ENCODE peak calls at places on chromosomes 1 and 21, in six cellular contexts. A is A549, V is endothelial cell of umbilical vein, Y is K562, S is GM12878, D is HepG2. F is an unnamed sample.

GRCh38 chr1:14648931-14649860 is 50.7 kb downstream of the KAZN start:
- DNase-seq in A (no peak), V (no peak), Y (no peak), S (no peak), D (no peak), F (no peak)

GRCh38 chr21:26795866-26796329 is 49.3 kb downstream of the ADAMTS1 start:
- DNase-seq in A (peak), V (peak), Y (no peak), S (no peak), D (no peak), F (no peak)

GRCh38 chr1:73862343-73862742 is 335.6 kb downstream of the LRRIQ3 start:
- DNase-seq in A (no peak), V (no peak), Y (no peak), S (no peak), D (no peak), F (no peak)

GRCh38 chr21:17742181-17742580 is 77.0 kb downstream of the C21orf91 start:
- DNase-seq in A (no peak), V (no peak), Y (no peak), S (no peak), D (no peak), F (no peak)

GRCh38 chr21:46066843-46067331 is 31.0 kb upstream of the COL6A2 start:
- DNase-seq in A (no peak), V (no peak), Y (no peak), S (no peak), D (no peak), F (no peak)

GRCh38 chr1:157646144-157646543 is 48.3 kb upstream of the FCRL4 start:
- DNase-seq in A (no peak), V (no peak), Y (no peak), S (no peak), D (no peak), F (peak)

GRCh38 chr1:30743584-30744059 is 14.0 kb downstream of the LAPTM5 start:
- DNase-seq in A (no peak), V (peak), Y (no peak), S (peak), D (no peak), F (no peak)

GRCh38 chr21:38166214-38166547 is 90.6 kb upstream of the KCNJ15 start:
- DNase-seq in A (no peak), V (no peak), Y (no peak), S (no peak), D (no peak), F (no peak)

GRCh38 chr1:25958475-25958874 is 39.4 kb downstream of the PAFAH2 start:
- DNase-seq in A (no peak), V (peak), Y (no peak), S (no peak), D (no peak), F (peak)

GRCh38 chr1:8218351-8219092 is 99.4 kb upstream of the SLC45A1 start:
- DNase-seq in A (no peak), V (no peak), Y (no peak), S (no peak), D (no peak), F (peak)

GRCh38 chr21:44568667-44569556 is 4.6 kb upstream of the KRTAP10-4 start:
- DNase-seq in A (no peak), V (no peak), Y (peak), S (no peak), D (no peak), F (no peak)

GRCh38 chr1:57195436-57195941 is 228.4 kb downstream of the DAB1 start:
- DNase-seq in A (no peak), V (no peak), Y (no peak), S (no peak), D (no peak), F (no peak)

GRCh38 chr1:85225624-85226380 is 25.0 kb upstream of the SYDE2 start:
- DNase-seq in A (no peak), V (no peak), Y (no peak), S (no peak), D (no peak), F (no peak)

DNA sequence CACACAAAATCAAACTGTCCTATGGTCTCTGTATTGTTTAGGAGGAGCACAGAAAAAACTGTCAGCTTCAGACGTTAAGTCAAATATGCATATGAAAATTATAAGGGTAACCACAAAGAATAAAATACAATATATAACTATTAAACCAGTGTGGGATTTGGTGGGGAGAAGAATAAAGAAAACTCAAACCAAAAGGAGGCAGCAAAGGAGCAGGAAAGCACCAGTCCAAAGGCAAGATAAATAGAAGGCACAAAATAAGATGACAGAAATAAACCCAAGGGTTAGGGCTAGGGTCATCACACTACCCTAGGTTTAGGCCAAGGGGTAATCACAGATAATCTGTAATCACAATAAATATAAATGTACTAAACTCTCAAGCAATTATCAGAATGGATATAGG is 32.8 kb downstream of the DLGAP3 start:
- DNase-seq in A (no peak), V (no peak), Y (no peak), S (no peak), D (no peak), F (no peak)
- TF ChIP-seq CTCF in A (no peak), V (no peak), Y (no peak), S (no peak), D (peak), F (no peak)

DNA sequence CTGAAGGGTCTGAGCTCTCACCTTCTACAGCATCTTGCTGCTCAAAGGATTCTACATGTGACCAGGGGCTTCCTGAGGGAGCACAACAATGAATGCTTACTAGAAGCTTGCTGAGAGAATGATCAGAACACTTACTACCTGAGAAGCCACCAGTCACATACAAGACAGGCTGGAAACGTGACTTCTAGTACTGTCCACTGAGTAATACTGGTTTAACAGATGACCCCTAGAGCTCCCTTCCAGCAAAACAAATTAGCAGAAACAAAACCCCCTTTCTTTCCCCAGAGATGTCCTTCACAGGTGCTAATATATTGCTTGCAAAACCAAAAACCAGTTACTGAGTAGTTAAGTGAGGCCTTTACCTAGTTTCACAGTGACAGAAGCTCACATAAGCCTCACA is 2.1 kb downstream of the TAF5L start:
- DNase-seq in A (no peak), V (no peak), Y (no peak), S (no peak), D (no peak), F (no peak)
- H3K4me3 ChIP-seq in A (no peak), V (no peak), Y (no peak), S (peak), D (no peak), F (peak)

GRCh38 chr1:53346814-53347176 is 18.9 kb upstream of the LRP8 start:
- DNase-seq in A (no peak), V (no peak), Y (no peak), S (no peak), D (no peak), F (no peak)

GRCh38 chr1:53350853-53351767 is 23.2 kb upstream of the LRP8 start:
- DNase-seq in A (no peak), V (no peak), Y (no peak), S (no peak), D (no peak), F (no peak)

GRCh38 chr1:53349968-53350852 is 22.3 kb upstream of the LRP8 start:
- DNase-seq in A (no peak), V (no peak), Y (no peak), S (no peak), D (no peak), F (no peak)

GRCh38 chr1:53349369-53349705 is 21.5 kb upstream of the LRP8 start:
- DNase-seq in A (no peak), V (no peak), Y (no peak), S (no peak), D (no peak), F (no peak)

DNA sequence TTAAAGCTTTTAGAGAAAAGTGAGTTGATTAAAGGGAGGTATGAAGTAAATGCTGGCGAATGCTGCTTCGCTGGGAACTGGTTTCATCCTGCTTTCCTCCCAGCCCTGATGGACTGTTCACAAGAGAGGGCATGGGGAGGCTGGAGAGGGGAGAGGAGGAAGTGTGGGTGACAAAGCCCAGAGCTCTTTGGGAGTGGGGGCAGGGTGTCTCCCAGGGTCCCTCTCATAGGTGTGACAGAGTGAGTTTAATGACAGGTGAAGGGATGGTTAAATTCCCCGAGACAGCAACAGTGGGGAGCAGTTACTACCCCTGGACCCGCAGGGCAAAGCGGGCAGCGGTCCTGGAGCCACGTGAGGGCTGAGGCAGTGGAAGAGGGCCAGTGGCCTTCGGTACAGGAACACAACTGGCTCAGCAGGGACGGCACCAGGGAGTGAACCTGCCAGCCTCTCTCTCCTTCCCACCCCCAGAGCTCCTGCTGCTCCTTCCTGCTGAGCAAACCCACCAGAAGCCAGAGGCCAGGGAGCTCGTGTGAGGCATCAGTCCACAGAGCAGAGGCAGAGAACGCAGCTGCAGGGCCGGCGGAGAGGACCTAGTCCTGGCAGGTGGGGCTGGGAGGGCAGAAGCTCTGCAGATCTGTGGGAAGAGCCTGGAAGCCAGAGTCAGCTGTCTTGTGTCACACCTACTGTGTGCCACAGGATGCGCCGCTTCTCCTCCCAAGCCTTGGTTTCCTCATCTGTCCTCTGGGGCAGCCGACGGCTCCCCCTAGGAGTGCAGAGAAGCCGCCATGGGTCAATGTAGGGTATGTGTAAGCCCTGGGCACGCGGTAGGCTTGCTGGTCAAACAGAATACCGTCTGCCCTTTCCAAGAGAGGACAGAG is 20.9 kb upstream of the LRP8 start:
- DNase-seq in A (no peak), V (no peak), Y (no peak), S (no peak), D (no peak), F (no peak)
- TF ChIP-seq MYC in A (no peak), V (no peak), Y (no peak), S (no peak), D (no peak), F (no peak)

GRCh38 chr1:236526079-236526478 is 2.3 kb downstream of the LGALS8 start:
- DNase-seq in A (no peak), V (no peak), Y (no peak), S (no peak), D (no peak), F (no peak)
- TF ChIP-seq CTCF in A (no peak), V (no peak), Y (no peak), S (no peak), D (no peak), F (no peak)

GRCh38 chr1:9993571-9994075 is 3.4 kb upstream of the RBP7 start:
- DNase-seq in A (no peak), V (no peak), Y (no peak), S (no peak), D (no peak), F (no peak)

GRCh38 chr1:9990944-9991343 is 6.1 kb upstream of the RBP7 start:
- DNase-seq in A (no peak), V (peak), Y (no peak), S (no peak), D (no peak), F (no peak)

GRCh38 chr1:10001016-10001665 is 4.1 kb downstream of the RBP7 start:
- DNase-seq in A (no peak), V (no peak), Y (no peak), S (no peak), D (no peak), F (no peak)

GRCh38 chr1:9992910-9993309 is 4.1 kb upstream of the RBP7 start:
- DNase-seq in A (no peak), V (no peak), Y (no peak), S (no peak), D (no peak), F (peak)

DNA sequence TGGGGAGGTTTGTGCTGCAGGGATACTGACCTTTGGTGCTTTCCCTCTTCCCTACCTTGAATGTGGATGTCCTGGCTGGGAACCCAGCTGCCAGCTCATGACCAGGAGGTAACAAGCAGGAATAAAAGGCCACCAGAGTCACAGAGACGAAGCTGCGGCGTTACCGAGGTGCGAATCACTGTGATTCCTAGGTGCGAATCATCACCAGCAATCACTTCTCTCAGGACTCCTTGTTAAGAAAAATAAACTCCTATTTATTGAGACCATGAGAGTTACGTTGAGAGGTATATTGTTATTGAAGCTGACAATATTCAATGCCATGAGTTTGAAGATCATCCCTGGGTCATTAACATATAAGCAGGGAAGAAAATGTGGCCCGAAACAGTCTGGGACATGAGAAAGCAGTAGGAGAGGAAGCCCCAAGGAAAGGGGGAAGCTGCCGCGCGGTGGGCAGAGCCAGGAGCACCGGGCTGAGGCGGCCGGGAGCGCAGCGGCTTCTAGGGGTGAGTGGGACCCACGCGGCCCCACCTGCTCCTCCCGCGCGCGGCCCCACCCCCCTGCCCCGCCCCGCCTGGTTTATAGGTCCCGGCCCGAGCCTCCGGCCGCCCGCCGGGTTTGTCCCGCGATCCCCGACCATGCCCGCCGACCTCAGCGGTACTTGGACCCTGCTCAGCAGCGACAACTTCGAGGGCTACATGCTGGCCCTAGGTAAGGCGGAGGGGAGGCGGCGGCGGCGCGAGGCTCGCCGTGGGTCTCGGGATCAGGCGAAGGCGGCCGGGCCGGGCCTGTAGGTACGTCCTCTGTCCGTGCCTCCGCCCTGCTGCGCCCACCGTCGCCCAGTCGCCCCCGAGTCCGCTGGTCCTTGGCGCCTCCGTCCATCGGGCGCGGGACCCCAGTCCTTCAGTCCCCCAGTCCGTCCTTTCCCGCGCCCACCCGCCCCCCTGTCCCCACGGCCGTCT is at the start of gene RBP7:
- DNase-seq in A (peak), V (no peak), Y (no peak), S (no peak), D (no peak), F (peak)
- H3K4me3 ChIP-seq in A (peak), V (no peak), Y (no peak), S (no peak), D (peak), F (no peak)

DNA sequence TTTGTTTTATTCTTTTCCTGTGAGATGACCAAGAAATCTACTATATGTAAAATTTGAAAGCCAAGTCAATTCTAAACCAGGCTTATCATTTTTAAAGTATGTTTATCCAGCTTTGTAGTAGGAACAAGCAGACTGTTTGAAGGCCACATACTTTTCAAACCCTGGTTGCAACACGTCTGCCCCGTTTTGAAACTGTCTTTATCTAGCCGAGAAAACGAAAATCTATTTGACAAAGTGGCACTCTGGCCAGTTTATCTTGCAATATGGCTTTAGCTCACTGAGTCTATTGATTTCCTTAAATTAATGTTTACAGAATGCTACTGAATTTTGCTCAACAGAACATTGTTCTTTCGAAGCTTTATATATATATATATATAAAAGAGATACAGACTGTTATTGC is 39.7 kb downstream of the PROX1 start:
- DNase-seq in A (no peak), V (no peak), Y (no peak), S (no peak), D (peak), F (no peak)
- TF ChIP-seq MYC in A (no peak), V (no peak), Y (no peak), S (no peak), D (no peak), F (no peak)